ENCODE peak calls at places on chromosomes 16 and 17, in eight cellular contexts. L is anterior cingulate cortex; E is NCI-H510A treated with DMSO at 0.1 percent for 48 hours; S is HCEC 1CT; I is substantia nigra; J is NCI-H1092 treated with DMSO at 0.1 percent for 48 hours; T is neuronal stem cell; Q is effector memory CD8-positive, alpha-beta T cell. C is an unnamed sample.
A peak's percentile ranks its signal among the peaks of the same experiment; 100 is the strongest.

GRCh38 chr16:66447491-66447890 is 20.4 kb downstream of the BEAN1 start:
- DNase-seq in L (no peak), E (no peak), S (no peak), I (no peak), J (no peak), T (no peak), Q (no peak), C (no peak)

GRCh38 chr17:67460097-67460496 is 83.0 kb downstream of the PITPNC1 start:
- DNase-seq in L (peak; percentile 29), E (no peak), S (no peak), I (no peak), J (no peak), T (no peak), Q (no peak), C (no peak)

GRCh38 chr16:31006086-31006385 is 4.4 kb downstream of the STX1B start:
- DNase-seq in L (no peak), E (no peak), S (no peak), I (no peak), J (no peak), T (no peak), Q (no peak), C (no peak)

GRCh38 chr17:48568499-48569259 is 9.5 kb downstream of the HOXB4 start:
- DNase-seq in L (no peak), E (no peak), S (peak; percentile 32), I (no peak), J (no peak), T (no peak), Q (no peak), C (no peak)

GRCh38 chr17:40952675-40953074 is 14.1 kb downstream of the KRT39 start:
- DNase-seq in L (no peak), E (no peak), S (peak; percentile 92), I (no peak), J (no peak), T (no peak), Q (no peak), C (no peak)

GRCh38 chr16:13586051-13586450 is 333.9 kb upstream of the ERCC4 start:
- DNase-seq in L (no peak), E (no peak), S (no peak), I (no peak), J (no peak), T (no peak), Q (no peak), C (no peak)

GRCh38 chr17:80267391-80267790 is 6.7 kb downstream of the RNF213 start:
- DNase-seq in L (no peak), E (no peak), S (no peak), I (no peak), J (no peak), T (no peak), Q (no peak), C (no peak)

GRCh38 chr17:38671939-38672720 is 2.6 kb downstream of the EPOP start:
- DNase-seq in L (no peak), E (no peak), S (no peak), I (no peak), J (no peak), T (no peak), Q (no peak), C (no peak)

GRCh38 chr17:57833597-57833939 is 16.3 kb downstream of the MRPS23 start:
- DNase-seq in L (no peak), E (no peak), S (no peak), I (no peak), J (no peak), T (no peak), Q (no peak), C (no peak)

GRCh38 chr17:7897773-7898172 is 9.2 kb downstream of the CHD3 start:
- DNase-seq in L (no peak), E (no peak), S (peak; percentile 22), I (no peak), J (no peak), T (no peak), Q (no peak), C (no peak)

GRCh38 chr16:27408602-27409031 is 6.6 kb downstream of the IL21R start:
- DNase-seq in L (no peak), E (no peak), S (no peak), I (no peak), J (no peak), T (no peak), Q (no peak), C (no peak)

GRCh38 chr17:80289631-80290030 is 29.0 kb downstream of the RNF213 start:
- DNase-seq in L (no peak), E (no peak), S (no peak), I (no peak), J (no peak), T (no peak), Q (no peak), C (no peak)

GRCh38 chr17:57970706-57971105 is 15.5 kb upstream of the CUEDC1 start:
- DNase-seq in L (no peak), E (no peak), S (peak; percentile 71), I (no peak), J (no peak), T (no peak), Q (no peak), C (no peak)